ENCODE peak calls at places on chromosomes 5 and 9, in five cellular contexts. One of them, this sample, is unnamed.

GRCh38 chr5:891837-892389 is 688 bp downstream of the BRD9 start:
- DNase-seq in activated CD8-positive, alpha-beta memory T cell treated with anti-CD3 and anti-CD28 coated beads, Interleukin-2, amount 50 U/mL, for 4 hours: no peak
- DNase-seq in hepatic stellate cell: peak
- DNase-seq in activated naive CD8-positive, alpha-beta T cell treated with anti-CD3 and anti-CD28 coated beads, Interleukin-2, amount 50 U/mL, for 24 hours: no peak
- DNase-seq in T follicular helper cell: no peak
- DNase-seq in this sample: no peak

GRCh38 chr9:81833563-81834345 is 94.5 kb upstream of the SPATA31D4 start:
- DNase-seq in T follicular helper cell: no peak
- DNase-seq in activated naive CD8-positive, alpha-beta T cell treated with anti-CD3 and anti-CD28 coated beads, Interleukin-2, amount 50 U/mL, for 24 hours: no peak
- DNase-seq in hepatic stellate cell: peak
- DNase-seq in activated CD8-positive, alpha-beta memory T cell treated with anti-CD3 and anti-CD28 coated beads, Interleukin-2, amount 50 U/mL, for 4 hours: no peak
- DNase-seq in this sample: no peak

GRCh38 chr9:97394881-97395280 is 17.0 kb upstream of the TDRD7 start:
- DNase-seq in T follicular helper cell: no peak
- DNase-seq in activated CD8-positive, alpha-beta memory T cell treated with anti-CD3 and anti-CD28 coated beads, Interleukin-2, amount 50 U/mL, for 4 hours: no peak
- DNase-seq in activated naive CD8-positive, alpha-beta T cell treated with anti-CD3 and anti-CD28 coated beads, Interleukin-2, amount 50 U/mL, for 24 hours: no peak
- DNase-seq in hepatic stellate cell: no peak
- DNase-seq in this sample: no peak

GRCh38 chr5:158398360-158399201 is 539.6 kb upstream of the CLINT1 start:
- DNase-seq in T follicular helper cell: no peak
- DNase-seq in activated naive CD8-positive, alpha-beta T cell treated with anti-CD3 and anti-CD28 coated beads, Interleukin-2, amount 50 U/mL, for 24 hours: no peak
- DNase-seq in hepatic stellate cell: no peak
- DNase-seq in activated CD8-positive, alpha-beta memory T cell treated with anti-CD3 and anti-CD28 coated beads, Interleukin-2, amount 50 U/mL, for 4 hours: no peak
- DNase-seq in this sample: no peak

GRCh38 chr5:141234109-141234508 is 11.0 kb downstream of the PCDHB14 start:
- DNase-seq in T follicular helper cell: no peak
- DNase-seq in activated naive CD8-positive, alpha-beta T cell treated with anti-CD3 and anti-CD28 coated beads, Interleukin-2, amount 50 U/mL, for 24 hours: no peak
- DNase-seq in activated CD8-positive, alpha-beta memory T cell treated with anti-CD3 and anti-CD28 coated beads, Interleukin-2, amount 50 U/mL, for 4 hours: no peak
- DNase-seq in hepatic stellate cell: no peak
- DNase-seq in this sample: no peak

GRCh38 chr5:43099615-43100014 is 21.1 kb upstream of the ZNF131 start:
- DNase-seq in activated CD8-positive, alpha-beta memory T cell treated with anti-CD3 and anti-CD28 coated beads, Interleukin-2, amount 50 U/mL, for 4 hours: no peak
- DNase-seq in hepatic stellate cell: no peak
- DNase-seq in activated naive CD8-positive, alpha-beta T cell treated with anti-CD3 and anti-CD28 coated beads, Interleukin-2, amount 50 U/mL, for 24 hours: no peak
- DNase-seq in T follicular helper cell: no peak
- DNase-seq in this sample: no peak

GRCh38 chr9:34809504-34810186 is 99.7 kb upstream of the CCL21 start:
- DNase-seq in activated CD8-positive, alpha-beta memory T cell treated with anti-CD3 and anti-CD28 coated beads, Interleukin-2, amount 50 U/mL, for 4 hours: no peak
- DNase-seq in activated naive CD8-positive, alpha-beta T cell treated with anti-CD3 and anti-CD28 coated beads, Interleukin-2, amount 50 U/mL, for 24 hours: no peak
- DNase-seq in hepatic stellate cell: peak
- DNase-seq in T follicular helper cell: no peak
- DNase-seq in this sample: no peak

GRCh38 chr5:51060953-51061352 is 322.3 kb upstream of the ISL1 start:
- DNase-seq in activated CD8-positive, alpha-beta memory T cell treated with anti-CD3 and anti-CD28 coated beads, Interleukin-2, amount 50 U/mL, for 4 hours: no peak
- DNase-seq in hepatic stellate cell: no peak
- DNase-seq in activated naive CD8-positive, alpha-beta T cell treated with anti-CD3 and anti-CD28 coated beads, Interleukin-2, amount 50 U/mL, for 24 hours: no peak
- DNase-seq in T follicular helper cell: no peak
- DNase-seq in this sample: no peak

GRCh38 chr9:123784513-123784912 is 145.4 kb downstream of the DENND1A start:
- DNase-seq in hepatic stellate cell: no peak
- DNase-seq in activated naive CD8-positive, alpha-beta T cell treated with anti-CD3 and anti-CD28 coated beads, Interleukin-2, amount 50 U/mL, for 24 hours: no peak
- DNase-seq in T follicular helper cell: no peak
- DNase-seq in activated CD8-positive, alpha-beta memory T cell treated with anti-CD3 and anti-CD28 coated beads, Interleukin-2, amount 50 U/mL, for 4 hours: no peak
- DNase-seq in this sample: no peak

GRCh38 chr9:114000063-114000454 is 78.0 kb downstream of the AMBP start:
- DNase-seq in hepatic stellate cell: no peak
- DNase-seq in activated naive CD8-positive, alpha-beta T cell treated with anti-CD3 and anti-CD28 coated beads, Interleukin-2, amount 50 U/mL, for 24 hours: no peak
- DNase-seq in activated CD8-positive, alpha-beta memory T cell treated with anti-CD3 and anti-CD28 coated beads, Interleukin-2, amount 50 U/mL, for 4 hours: no peak
- DNase-seq in T follicular helper cell: no peak
- DNase-seq in this sample: no peak

GRCh38 chr5:123819818-123820217 is 307.8 kb downstream of the CSNK1G3 start:
- DNase-seq in hepatic stellate cell: peak
- DNase-seq in activated CD8-positive, alpha-beta memory T cell treated with anti-CD3 and anti-CD28 coated beads, Interleukin-2, amount 50 U/mL, for 4 hours: no peak
- DNase-seq in T follicular helper cell: no peak
- DNase-seq in activated naive CD8-positive, alpha-beta T cell treated with anti-CD3 and anti-CD28 coated beads, Interleukin-2, amount 50 U/mL, for 24 hours: no peak
- DNase-seq in this sample: no peak

GRCh38 chr5:122726990-122727616 is 47.8 kb upstream of the SNX2 start:
- DNase-seq in T follicular helper cell: no peak
- DNase-seq in hepatic stellate cell: peak
- DNase-seq in activated naive CD8-positive, alpha-beta T cell treated with anti-CD3 and anti-CD28 coated beads, Interleukin-2, amount 50 U/mL, for 24 hours: no peak
- DNase-seq in activated CD8-positive, alpha-beta memory T cell treated with anti-CD3 and anti-CD28 coated beads, Interleukin-2, amount 50 U/mL, for 4 hours: no peak
- DNase-seq in this sample: no peak

GRCh38 chr9:126581893-126582292 is 31.8 kb upstream of the LMX1B start:
- DNase-seq in hepatic stellate cell: no peak
- DNase-seq in activated CD8-positive, alpha-beta memory T cell treated with anti-CD3 and anti-CD28 coated beads, Interleukin-2, amount 50 U/mL, for 4 hours: no peak
- DNase-seq in activated naive CD8-positive, alpha-beta T cell treated with anti-CD3 and anti-CD28 coated beads, Interleukin-2, amount 50 U/mL, for 24 hours: no peak
- DNase-seq in T follicular helper cell: no peak
- DNase-seq in this sample: no peak

GRCh38 chr9:136944094-136944518 is 432 bp downstream of the FBXW5 start:
- DNase-seq in hepatic stellate cell: peak
- DNase-seq in activated naive CD8-positive, alpha-beta T cell treated with anti-CD3 and anti-CD28 coated beads, Interleukin-2, amount 50 U/mL, for 24 hours: no peak
- DNase-seq in T follicular helper cell: no peak
- DNase-seq in activated CD8-positive, alpha-beta memory T cell treated with anti-CD3 and anti-CD28 coated beads, Interleukin-2, amount 50 U/mL, for 4 hours: no peak
- DNase-seq in this sample: no peak

GRCh38 chr5:161544350-161544765 is 2.2 kb downstream of the GABRB2 start:
- DNase-seq in hepatic stellate cell: no peak
- DNase-seq in activated CD8-positive, alpha-beta memory T cell treated with anti-CD3 and anti-CD28 coated beads, Interleukin-2, amount 50 U/mL, for 4 hours: no peak
- DNase-seq in activated naive CD8-positive, alpha-beta T cell treated with anti-CD3 and anti-CD28 coated beads, Interleukin-2, amount 50 U/mL, for 24 hours: peak
- DNase-seq in T follicular helper cell: no peak
- DNase-seq in this sample: no peak

GRCh38 chr5:170195876-170196275 is 36.9 kb upstream of the C5orf58 start:
- DNase-seq in hepatic stellate cell: no peak
- DNase-seq in T follicular helper cell: no peak
- DNase-seq in activated CD8-positive, alpha-beta memory T cell treated with anti-CD3 and anti-CD28 coated beads, Interleukin-2, amount 50 U/mL, for 4 hours: no peak
- DNase-seq in activated naive CD8-positive, alpha-beta T cell treated with anti-CD3 and anti-CD28 coated beads, Interleukin-2, amount 50 U/mL, for 24 hours: no peak
- DNase-seq in this sample: no peak

GRCh38 chr9:38652044-38652443 is 31.6 kb upstream of the ANKRD18A start:
- DNase-seq in hepatic stellate cell: no peak
- DNase-seq in activated naive CD8-positive, alpha-beta T cell treated with anti-CD3 and anti-CD28 coated beads, Interleukin-2, amount 50 U/mL, for 24 hours: no peak
- DNase-seq in activated CD8-positive, alpha-beta memory T cell treated with anti-CD3 and anti-CD28 coated beads, Interleukin-2, amount 50 U/mL, for 4 hours: no peak
- DNase-seq in T follicular helper cell: no peak
- DNase-seq in this sample: no peak

GRCh38 chr5:147911427-147911826 is 5.1 kb upstream of the C5orf46 start:
- DNase-seq in activated naive CD8-positive, alpha-beta T cell treated with anti-CD3 and anti-CD28 coated beads, Interleukin-2, amount 50 U/mL, for 24 hours: no peak
- DNase-seq in activated CD8-positive, alpha-beta memory T cell treated with anti-CD3 and anti-CD28 coated beads, Interleukin-2, amount 50 U/mL, for 4 hours: no peak
- DNase-seq in T follicular helper cell: no peak
- DNase-seq in hepatic stellate cell: no peak
- DNase-seq in this sample: no peak

GRCh38 chr5:71633255-71634155 is 46.4 kb downstream of the MCCC2 start:
- DNase-seq in T follicular helper cell: no peak
- DNase-seq in hepatic stellate cell: no peak
- DNase-seq in activated CD8-positive, alpha-beta memory T cell treated with anti-CD3 and anti-CD28 coated beads, Interleukin-2, amount 50 U/mL, for 4 hours: no peak
- DNase-seq in activated naive CD8-positive, alpha-beta T cell treated with anti-CD3 and anti-CD28 coated beads, Interleukin-2, amount 50 U/mL, for 24 hours: no peak
- DNase-seq in this sample: no peak

GRCh38 chr5:56259002-56259511 is 25.9 kb upstream of the ANKRD55 start:
- DNase-seq in hepatic stellate cell: peak
- DNase-seq in activated CD8-positive, alpha-beta memory T cell treated with anti-CD3 and anti-CD28 coated beads, Interleukin-2, amount 50 U/mL, for 4 hours: no peak
- DNase-seq in T follicular helper cell: no peak
- DNase-seq in activated naive CD8-positive, alpha-beta T cell treated with anti-CD3 and anti-CD28 coated beads, Interleukin-2, amount 50 U/mL, for 24 hours: no peak
- DNase-seq in this sample: no peak

GRCh38 chr5:1550287-1551076 is 26.7 kb upstream of the LPCAT1 start:
- DNase-seq in hepatic stellate cell: no peak
- DNase-seq in T follicular helper cell: no peak
- DNase-seq in activated naive CD8-positive, alpha-beta T cell treated with anti-CD3 and anti-CD28 coated beads, Interleukin-2, amount 50 U/mL, for 24 hours: no peak
- DNase-seq in activated CD8-positive, alpha-beta memory T cell treated with anti-CD3 and anti-CD28 coated beads, Interleukin-2, amount 50 U/mL, for 4 hours: no peak
- DNase-seq in this sample: no peak

GRCh38 chr9:94110821-94111252 is 26.6 kb downstream of the PTPDC1 start:
- DNase-seq in hepatic stellate cell: peak
- DNase-seq in activated naive CD8-positive, alpha-beta T cell treated with anti-CD3 and anti-CD28 coated beads, Interleukin-2, amount 50 U/mL, for 24 hours: no peak
- DNase-seq in T follicular helper cell: no peak
- DNase-seq in activated CD8-positive, alpha-beta memory T cell treated with anti-CD3 and anti-CD28 coated beads, Interleukin-2, amount 50 U/mL, for 4 hours: no peak
- DNase-seq in this sample: no peak

GRCh38 chr5:139445325-139446170 is 6.2 kb upstream of the DNAJC18 start:
- DNase-seq in activated CD8-positive, alpha-beta memory T cell treated with anti-CD3 and anti-CD28 coated beads, Interleukin-2, amount 50 U/mL, for 4 hours: no peak
- DNase-seq in T follicular helper cell: no peak
- DNase-seq in activated naive CD8-positive, alpha-beta T cell treated with anti-CD3 and anti-CD28 coated beads, Interleukin-2, amount 50 U/mL, for 24 hours: no peak
- DNase-seq in hepatic stellate cell: no peak
- DNase-seq in this sample: no peak

GRCh38 chr9:114460513-114461225 is 44.6 kb downstream of the WHRN start:
- DNase-seq in T follicular helper cell: no peak
- DNase-seq in activated CD8-positive, alpha-beta memory T cell treated with anti-CD3 and anti-CD28 coated beads, Interleukin-2, amount 50 U/mL, for 4 hours: no peak
- DNase-seq in hepatic stellate cell: no peak
- DNase-seq in activated naive CD8-positive, alpha-beta T cell treated with anti-CD3 and anti-CD28 coated beads, Interleukin-2, amount 50 U/mL, for 24 hours: no peak
- DNase-seq in this sample: no peak

GRCh38 chr5:57221049-57221568 is 47.2 kb downstream of the GPBP1 start:
- DNase-seq in activated naive CD8-positive, alpha-beta T cell treated with anti-CD3 and anti-CD28 coated beads, Interleukin-2, amount 50 U/mL, for 24 hours: no peak
- DNase-seq in hepatic stellate cell: peak
- DNase-seq in activated CD8-positive, alpha-beta memory T cell treated with anti-CD3 and anti-CD28 coated beads, Interleukin-2, amount 50 U/mL, for 4 hours: no peak
- DNase-seq in T follicular helper cell: no peak
- DNase-seq in this sample: no peak

GRCh38 chr5:167916706-167917105 is 374.7 kb upstream of the WWC1 start:
- DNase-seq in activated naive CD8-positive, alpha-beta T cell treated with anti-CD3 and anti-CD28 coated beads, Interleukin-2, amount 50 U/mL, for 24 hours: no peak
- DNase-seq in activated CD8-positive, alpha-beta memory T cell treated with anti-CD3 and anti-CD28 coated beads, Interleukin-2, amount 50 U/mL, for 4 hours: no peak
- DNase-seq in hepatic stellate cell: no peak
- DNase-seq in T follicular helper cell: no peak
- DNase-seq in this sample: no peak

GRCh38 chr5:9112520-9113291 is 433.2 kb downstream of the SEMA5A start:
- DNase-seq in activated naive CD8-positive, alpha-beta T cell treated with anti-CD3 and anti-CD28 coated beads, Interleukin-2, amount 50 U/mL, for 24 hours: no peak
- DNase-seq in activated CD8-positive, alpha-beta memory T cell treated with anti-CD3 and anti-CD28 coated beads, Interleukin-2, amount 50 U/mL, for 4 hours: no peak
- DNase-seq in hepatic stellate cell: no peak
- DNase-seq in T follicular helper cell: no peak
- DNase-seq in this sample: no peak

GRCh38 chr5:179906294-179906794 is 1.4 kb downstream of the TBC1D9B start:
- DNase-seq in hepatic stellate cell: no peak
- DNase-seq in activated naive CD8-positive, alpha-beta T cell treated with anti-CD3 and anti-CD28 coated beads, Interleukin-2, amount 50 U/mL, for 24 hours: no peak
- DNase-seq in T follicular helper cell: no peak
- DNase-seq in activated CD8-positive, alpha-beta memory T cell treated with anti-CD3 and anti-CD28 coated beads, Interleukin-2, amount 50 U/mL, for 4 hours: no peak
- DNase-seq in this sample: no peak

GRCh38 chr5:157390179-157390923 is 69.7 kb upstream of the NIPAL4 start:
- DNase-seq in activated naive CD8-positive, alpha-beta T cell treated with anti-CD3 and anti-CD28 coated beads, Interleukin-2, amount 50 U/mL, for 24 hours: peak
- DNase-seq in activated CD8-positive, alpha-beta memory T cell treated with anti-CD3 and anti-CD28 coated beads, Interleukin-2, amount 50 U/mL, for 4 hours: peak
- DNase-seq in T follicular helper cell: no peak
- DNase-seq in hepatic stellate cell: peak
- DNase-seq in this sample: no peak

GRCh38 chr9:86098793-86099694 is at the start of gene GOLM1:
- DNase-seq in activated CD8-positive, alpha-beta memory T cell treated with anti-CD3 and anti-CD28 coated beads, Interleukin-2, amount 50 U/mL, for 4 hours: peak
- DNase-seq in hepatic stellate cell: peak
- DNase-seq in T follicular helper cell: no peak
- DNase-seq in activated naive CD8-positive, alpha-beta T cell treated with anti-CD3 and anti-CD28 coated beads, Interleukin-2, amount 50 U/mL, for 24 hours: peak
- DNase-seq in this sample: no peak

GRCh38 chr9:111731916-111732315 is 62.8 kb downstream of the SHOC1 start:
- DNase-seq in activated naive CD8-positive, alpha-beta T cell treated with anti-CD3 and anti-CD28 coated beads, Interleukin-2, amount 50 U/mL, for 24 hours: no peak
- DNase-seq in hepatic stellate cell: no peak
- DNase-seq in activated CD8-positive, alpha-beta memory T cell treated with anti-CD3 and anti-CD28 coated beads, Interleukin-2, amount 50 U/mL, for 4 hours: no peak
- DNase-seq in T follicular helper cell: no peak
- DNase-seq in this sample: no peak

GRCh38 chr9:5455181-5455580 is 4.8 kb downstream of the CD274 start:
- DNase-seq in T follicular helper cell: no peak
- DNase-seq in activated naive CD8-positive, alpha-beta T cell treated with anti-CD3 and anti-CD28 coated beads, Interleukin-2, amount 50 U/mL, for 24 hours: no peak
- DNase-seq in hepatic stellate cell: no peak
- DNase-seq in activated CD8-positive, alpha-beta memory T cell treated with anti-CD3 and anti-CD28 coated beads, Interleukin-2, amount 50 U/mL, for 4 hours: no peak
- DNase-seq in this sample: no peak

GRCh38 chr5:142671801-142672200 is 14.1 kb downstream of the FGF1 start:
- DNase-seq in activated naive CD8-positive, alpha-beta T cell treated with anti-CD3 and anti-CD28 coated beads, Interleukin-2, amount 50 U/mL, for 24 hours: no peak
- DNase-seq in activated CD8-positive, alpha-beta memory T cell treated with anti-CD3 and anti-CD28 coated beads, Interleukin-2, amount 50 U/mL, for 4 hours: no peak
- DNase-seq in hepatic stellate cell: peak
- DNase-seq in T follicular helper cell: no peak
- DNase-seq in this sample: no peak

GRCh38 chr5:41371741-41372140 is 138.7 kb downstream of the PLCXD3 start:
- DNase-seq in activated naive CD8-positive, alpha-beta T cell treated with anti-CD3 and anti-CD28 coated beads, Interleukin-2, amount 50 U/mL, for 24 hours: no peak
- DNase-seq in activated CD8-positive, alpha-beta memory T cell treated with anti-CD3 and anti-CD28 coated beads, Interleukin-2, amount 50 U/mL, for 4 hours: no peak
- DNase-seq in T follicular helper cell: no peak
- DNase-seq in hepatic stellate cell: peak
- DNase-seq in this sample: no peak